ENCODE peak calls at places on chromosomes 16 and 17, in seven cellular contexts. One of them, this sample, is unnamed.

GRCh38 chr17:9294661-9295210 is 273.4 kb downstream of the NTN1 start:
- DNase-seq in epithelial cell of esophagus: no peak
- DNase-seq in stimulated activated CD8-positive, alpha-beta memory T cell treated with anti-CD3 and anti-CD28 coated beads, Interleukin-12 subunit alpha, Interleukin-12 subunit beta, amount 100 ng/mL, for 4 hours: no peak
- DNase-seq in KBM-7: peak
- DNase-seq in left lung: no peak
- DNase-seq in activated naive CD4-positive, alpha-beta T cell treated with anti-CD3 and anti-CD28 coated beads, Interleukin-2, amount 50 U/mL, for 72 hours: no peak
- DNase-seq in M059J: no peak
- DNase-seq in this sample: no peak

GRCh38 chr17:62724398-62725146 is 83.5 kb downstream of the MARCHF10 start:
- DNase-seq in left lung: no peak
- DNase-seq in stimulated activated CD8-positive, alpha-beta memory T cell treated with anti-CD3 and anti-CD28 coated beads, Interleukin-12 subunit alpha, Interleukin-12 subunit beta, amount 100 ng/mL, for 4 hours: peak
- DNase-seq in KBM-7: peak
- DNase-seq in activated naive CD4-positive, alpha-beta T cell treated with anti-CD3 and anti-CD28 coated beads, Interleukin-2, amount 50 U/mL, for 72 hours: peak
- DNase-seq in epithelial cell of esophagus: peak
- DNase-seq in M059J: peak
- DNase-seq in this sample: peak

GRCh38 chr17:82869536-82869935 is 29.7 kb upstream of the ZNF750 start:
- DNase-seq in stimulated activated CD8-positive, alpha-beta memory T cell treated with anti-CD3 and anti-CD28 coated beads, Interleukin-12 subunit alpha, Interleukin-12 subunit beta, amount 100 ng/mL, for 4 hours: no peak
- DNase-seq in epithelial cell of esophagus: no peak
- DNase-seq in KBM-7: no peak
- DNase-seq in M059J: no peak
- DNase-seq in activated naive CD4-positive, alpha-beta T cell treated with anti-CD3 and anti-CD28 coated beads, Interleukin-2, amount 50 U/mL, for 72 hours: no peak
- DNase-seq in left lung: peak
- DNase-seq in this sample: no peak

GRCh38 chr17:310111-311010 is 42.2 kb downstream of the RPH3AL start:
- DNase-seq in stimulated activated CD8-positive, alpha-beta memory T cell treated with anti-CD3 and anti-CD28 coated beads, Interleukin-12 subunit alpha, Interleukin-12 subunit beta, amount 100 ng/mL, for 4 hours: no peak
- DNase-seq in epithelial cell of esophagus: no peak
- DNase-seq in M059J: no peak
- DNase-seq in activated naive CD4-positive, alpha-beta T cell treated with anti-CD3 and anti-CD28 coated beads, Interleukin-2, amount 50 U/mL, for 72 hours: no peak
- DNase-seq in left lung: peak
- DNase-seq in KBM-7: no peak
- DNase-seq in this sample: no peak

GRCh38 chr16:70483426-70483825 is 29.0 kb downstream of the FCSK start:
- DNase-seq in M059J: no peak
- DNase-seq in KBM-7: no peak
- DNase-seq in activated naive CD4-positive, alpha-beta T cell treated with anti-CD3 and anti-CD28 coated beads, Interleukin-2, amount 50 U/mL, for 72 hours: no peak
- DNase-seq in left lung: no peak
- DNase-seq in epithelial cell of esophagus: no peak
- DNase-seq in stimulated activated CD8-positive, alpha-beta memory T cell treated with anti-CD3 and anti-CD28 coated beads, Interleukin-12 subunit alpha, Interleukin-12 subunit beta, amount 100 ng/mL, for 4 hours: no peak
- DNase-seq in this sample: no peak

GRCh38 chr16:88376053-88376834 is 6.5 kb upstream of the ZNF469 start:
- DNase-seq in epithelial cell of esophagus: no peak
- DNase-seq in stimulated activated CD8-positive, alpha-beta memory T cell treated with anti-CD3 and anti-CD28 coated beads, Interleukin-12 subunit alpha, Interleukin-12 subunit beta, amount 100 ng/mL, for 4 hours: no peak
- DNase-seq in M059J: no peak
- DNase-seq in left lung: peak
- DNase-seq in KBM-7: no peak
- DNase-seq in activated naive CD4-positive, alpha-beta T cell treated with anti-CD3 and anti-CD28 coated beads, Interleukin-2, amount 50 U/mL, for 72 hours: no peak
- DNase-seq in this sample: no peak

GRCh38 chr17:1227917-1228751 is 42.1 kb upstream of the BHLHA9 start:
- DNase-seq in left lung: peak
- DNase-seq in KBM-7: peak
- DNase-seq in stimulated activated CD8-positive, alpha-beta memory T cell treated with anti-CD3 and anti-CD28 coated beads, Interleukin-12 subunit alpha, Interleukin-12 subunit beta, amount 100 ng/mL, for 4 hours: peak
- DNase-seq in epithelial cell of esophagus: no peak
- DNase-seq in activated naive CD4-positive, alpha-beta T cell treated with anti-CD3 and anti-CD28 coated beads, Interleukin-2, amount 50 U/mL, for 72 hours: no peak
- DNase-seq in M059J: no peak
- DNase-seq in this sample: no peak

GRCh38 chr16:46822270-46822669 is 8.7 kb downstream of the C16orf87 start:
- DNase-seq in KBM-7: no peak
- DNase-seq in activated naive CD4-positive, alpha-beta T cell treated with anti-CD3 and anti-CD28 coated beads, Interleukin-2, amount 50 U/mL, for 72 hours: no peak
- DNase-seq in left lung: no peak
- DNase-seq in stimulated activated CD8-positive, alpha-beta memory T cell treated with anti-CD3 and anti-CD28 coated beads, Interleukin-12 subunit alpha, Interleukin-12 subunit beta, amount 100 ng/mL, for 4 hours: no peak
- DNase-seq in M059J: peak
- DNase-seq in epithelial cell of esophagus: no peak
- DNase-seq in this sample: no peak

GRCh38 chr16:13587171-13587570 is 332.8 kb upstream of the ERCC4 start:
- DNase-seq in left lung: no peak
- DNase-seq in KBM-7: no peak
- DNase-seq in stimulated activated CD8-positive, alpha-beta memory T cell treated with anti-CD3 and anti-CD28 coated beads, Interleukin-12 subunit alpha, Interleukin-12 subunit beta, amount 100 ng/mL, for 4 hours: no peak
- DNase-seq in epithelial cell of esophagus: no peak
- DNase-seq in M059J: no peak
- DNase-seq in activated naive CD4-positive, alpha-beta T cell treated with anti-CD3 and anti-CD28 coated beads, Interleukin-2, amount 50 U/mL, for 72 hours: no peak
- DNase-seq in this sample: no peak

GRCh38 chr17:2500446-2500845 is 11.2 kb downstream of the METTL16 start:
- DNase-seq in left lung: no peak
- DNase-seq in epithelial cell of esophagus: peak
- DNase-seq in KBM-7: no peak
- DNase-seq in activated naive CD4-positive, alpha-beta T cell treated with anti-CD3 and anti-CD28 coated beads, Interleukin-2, amount 50 U/mL, for 72 hours: no peak
- DNase-seq in stimulated activated CD8-positive, alpha-beta memory T cell treated with anti-CD3 and anti-CD28 coated beads, Interleukin-12 subunit alpha, Interleukin-12 subunit beta, amount 100 ng/mL, for 4 hours: no peak
- DNase-seq in M059J: no peak
- DNase-seq in this sample: no peak

GRCh38 chr17:72393553-72393952 is 272.7 kb downstream of the SOX9 start:
- DNase-seq in activated naive CD4-positive, alpha-beta T cell treated with anti-CD3 and anti-CD28 coated beads, Interleukin-2, amount 50 U/mL, for 72 hours: no peak
- DNase-seq in left lung: no peak
- DNase-seq in M059J: peak
- DNase-seq in epithelial cell of esophagus: peak
- DNase-seq in stimulated activated CD8-positive, alpha-beta memory T cell treated with anti-CD3 and anti-CD28 coated beads, Interleukin-12 subunit alpha, Interleukin-12 subunit beta, amount 100 ng/mL, for 4 hours: no peak
- DNase-seq in KBM-7: no peak
- DNase-seq in this sample: no peak

GRCh38 chr17:61467416-61468262 is 15.4 kb downstream of the TBX4 start:
- DNase-seq in epithelial cell of esophagus: peak
- DNase-seq in activated naive CD4-positive, alpha-beta T cell treated with anti-CD3 and anti-CD28 coated beads, Interleukin-2, amount 50 U/mL, for 72 hours: peak
- DNase-seq in M059J: peak
- DNase-seq in left lung: no peak
- DNase-seq in stimulated activated CD8-positive, alpha-beta memory T cell treated with anti-CD3 and anti-CD28 coated beads, Interleukin-12 subunit alpha, Interleukin-12 subunit beta, amount 100 ng/mL, for 4 hours: no peak
- DNase-seq in KBM-7: peak
- DNase-seq in this sample: no peak

GRCh38 chr17:27651411-27652345 is 20.7 kb downstream of the LGALS9 start:
- DNase-seq in left lung: no peak
- DNase-seq in M059J: peak
- DNase-seq in stimulated activated CD8-positive, alpha-beta memory T cell treated with anti-CD3 and anti-CD28 coated beads, Interleukin-12 subunit alpha, Interleukin-12 subunit beta, amount 100 ng/mL, for 4 hours: peak
- DNase-seq in KBM-7: peak
- DNase-seq in activated naive CD4-positive, alpha-beta T cell treated with anti-CD3 and anti-CD28 coated beads, Interleukin-2, amount 50 U/mL, for 72 hours: no peak
- DNase-seq in epithelial cell of esophagus: peak
- DNase-seq in this sample: peak

GRCh38 chr16:5502467-5502869 is 404.9 kb upstream of the EEF2KMT start:
- DNase-seq in M059J: peak
- DNase-seq in stimulated activated CD8-positive, alpha-beta memory T cell treated with anti-CD3 and anti-CD28 coated beads, Interleukin-12 subunit alpha, Interleukin-12 subunit beta, amount 100 ng/mL, for 4 hours: no peak
- DNase-seq in KBM-7: peak
- DNase-seq in left lung: no peak
- DNase-seq in epithelial cell of esophagus: no peak
- DNase-seq in activated naive CD4-positive, alpha-beta T cell treated with anti-CD3 and anti-CD28 coated beads, Interleukin-2, amount 50 U/mL, for 72 hours: no peak
- DNase-seq in this sample: no peak

This sample was measured in activated gamma-delta T cell treated with anti-CD3 and anti-CD28 coated beads, Interleukin-2, amount 50 U/mL, for 16 hours.